ENCODE peak calls at places on chromosome 16, in six cellular contexts. M is heart left ventricle, H is Peyer's patch, J is NB4, I is esophagus squamous epithelium, Y is adrenal gland. P is an unnamed sample.

GRCh38 chr16:68298907-68299515 is 11.7 kb downstream of the SLC7A6OS start:
- DNase-seq in H (no peak), I (no peak), M (peak; percentile 79), J (no peak), Y (peak; percentile 91), P (peak; percentile 70)

GRCh38 chr16:74296120-74296464 is 522 bp upstream of the PSMD7 start:
- DNase-seq in Y (no peak), I (no peak), M (no peak), H (no peak), J (peak; percentile 74), P (no peak)

GRCh38 chr16:81242977-81243618 is 4.6 kb downstream of the BCO1 start:
- DNase-seq in J (no peak), H (no peak), M (no peak), I (no peak), Y (no peak), P (no peak)

GRCh38 chr16:30660424-30661251 is 2.4 kb downstream of the FBRS start:
- DNase-seq in H (peak; percentile 91), J (peak; percentile 64), Y (peak; percentile 28), M (no peak), I (no peak), P (no peak)

GRCh38 chr16:86494565-86495356 is 15.6 kb upstream of the FOXF1 start:
- DNase-seq in M (no peak), Y (no peak), H (no peak), J (no peak), I (no peak), P (no peak)

GRCh38 chr16:85418978-85419491 is 194.1 kb upstream of the GSE1 start:
- DNase-seq in J (no peak), H (no peak), M (no peak), Y (no peak), I (no peak), P (no peak)

GRCh38 chr16:86318119-86318518 is 192.2 kb upstream of the FOXF1 start:
- DNase-seq in Y (no peak), M (no peak), J (peak; percentile 16), I (no peak), H (peak; percentile 4), P (no peak)

GRCh38 chr16:90077757-90078593 is 844 bp upstream of the PRDM7 start:
- DNase-seq in H (peak; percentile 45), Y (no peak), I (no peak), M (no peak), J (peak; percentile 86), P (no peak)

GRCh38 chr16:23827245-23827543 is 8.6 kb upstream of the PRKCB start:
- DNase-seq in H (no peak), Y (no peak), I (no peak), M (no peak), J (peak; percentile 44), P (no peak)

GRCh38 chr16:77582956-77583355 is 139.4 kb upstream of the NUDT7 start:
- DNase-seq in H (no peak), J (no peak), Y (no peak), I (no peak), M (no peak), P (no peak)

GRCh38 chr16:85479972-85480726 is 133.0 kb upstream of the GSE1 start:
- DNase-seq in M (no peak), I (no peak), J (peak; percentile 76), H (peak; percentile 80), Y (no peak), P (no peak)

GRCh38 chr16:55271945-55272513 is 52.0 kb upstream of the IRX6 start:
- DNase-seq in J (no peak), Y (no peak), H (no peak), M (peak; percentile 45), I (no peak), P (no peak)

GRCh38 chr16:64206877-64207276 is 915.0 kb downstream of the CDH11 start:
- DNase-seq in M (no peak), I (no peak), J (no peak), Y (no peak), H (no peak), P (no peak)

GRCh38 chr16:85079785-85080602 is 32.3 kb downstream of the CIBAR2 start:
- DNase-seq in J (no peak), M (no peak), H (no peak), I (no peak), Y (peak; percentile 67), P (no peak)

GRCh38 chr16:15897834-15898254 is 9.4 kb upstream of the CEP20 start:
- DNase-seq in Y (no peak), J (peak; percentile 54), M (no peak), H (no peak), I (no peak), P (peak; percentile 14)

GRCh38 chr16:77043076-77043475 is 147.9 kb upstream of the MON1B start:
- DNase-seq in H (no peak), J (peak; percentile 43), Y (no peak), M (no peak), I (no peak), P (no peak)

GRCh38 chr16:7839568-7839967 is 506.9 kb downstream of the RBFOX1 start:
- DNase-seq in M (no peak), J (no peak), H (no peak), I (no peak), Y (no peak), P (no peak)

GRCh38 chr16:89909777-89910716 is 8.6 kb upstream of the MC1R start:
- DNase-seq in Y (peak; percentile 85), J (peak; percentile 69), M (peak; percentile 89), H (peak; percentile 85), I (no peak), P (peak; percentile 69)

GRCh38 chr16:9594961-9595360 is 503.5 kb downstream of the HAPSTR1 start:
- DNase-seq in Y (no peak), M (no peak), I (no peak), H (no peak), J (no peak), P (no peak)

GRCh38 chr16:50539822-50540710 is 8.1 kb upstream of the NKD1 start:
- DNase-seq in Y (no peak), I (no peak), H (no peak), J (peak; percentile 25), M (no peak), P (no peak)

DNA sequence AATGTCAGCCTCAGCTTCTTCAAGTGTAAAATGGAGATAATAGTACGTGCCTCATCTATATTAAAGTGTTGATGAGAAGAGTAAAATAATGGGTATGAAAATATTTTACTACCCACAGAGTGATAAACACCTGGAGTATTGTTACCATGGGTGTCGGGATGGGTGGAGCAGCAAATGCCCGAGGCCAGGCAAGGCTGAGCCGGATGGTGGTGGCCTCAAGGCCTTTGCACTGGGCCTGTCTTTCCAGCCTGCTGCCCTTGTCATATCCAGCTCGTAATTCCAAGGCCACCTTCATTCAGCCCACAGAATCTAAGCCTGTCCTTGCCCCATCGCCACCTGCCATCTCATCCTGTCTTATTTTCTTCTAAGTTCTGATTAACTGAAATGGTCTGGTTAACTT is 49.4 kb downstream of the SNX29 start:
- DNase-seq in H (no peak), Y (no peak), M (no peak), J (no peak), I (no peak), P (no peak)
- TF ChIP-seq POLR2A in H (no peak), Y (no peak), M (no peak), J (no peak), I (no peak), P (no peak)

DNA sequence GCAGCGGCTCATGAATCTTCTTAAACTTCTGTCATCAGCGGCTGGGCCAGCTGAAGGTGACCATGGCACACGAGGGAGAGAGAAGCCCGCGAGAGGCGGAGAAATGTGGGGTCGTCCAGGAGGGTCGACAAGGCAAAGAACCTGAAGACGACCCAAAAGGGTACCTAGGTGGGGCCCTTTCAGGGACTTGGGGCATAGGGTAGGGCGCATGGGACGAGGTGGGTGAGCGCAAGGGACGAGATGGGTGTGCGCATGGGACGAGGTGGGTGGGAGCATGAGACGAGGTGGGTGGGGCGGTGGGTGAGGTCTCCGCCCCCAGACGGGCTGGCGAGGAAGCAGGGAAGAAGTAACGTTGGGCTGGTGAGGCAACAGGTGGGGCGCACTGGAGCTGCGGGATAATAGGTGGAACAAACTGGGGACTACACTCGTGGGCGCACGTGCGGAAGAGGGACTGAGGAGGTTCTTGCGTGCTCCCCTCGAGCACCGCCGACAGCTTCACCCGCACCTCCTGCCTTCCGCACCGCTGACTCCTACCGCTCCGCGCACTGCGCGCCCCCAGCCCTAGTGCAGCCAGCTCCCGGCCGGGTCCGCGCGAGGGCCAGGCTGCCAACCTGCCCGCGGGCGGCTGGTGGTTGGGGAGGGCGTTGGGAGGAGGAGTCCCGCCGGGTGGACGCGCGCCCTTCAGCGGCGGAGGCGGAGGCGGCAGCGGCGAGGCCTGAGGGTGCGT is 23.2 kb upstream of the CRYM start:
- DNase-seq in Y (peak; percentile 72), J (peak; percentile 92), M (peak; percentile 64), I (no peak), H (peak; percentile 90), P (peak; percentile 88)
- TF ChIP-seq CTCF in Y (no peak), J (peak; percentile 1), M (peak; percentile 29), I (peak; percentile 35), H (peak; percentile 7), P (no peak)

DNA sequence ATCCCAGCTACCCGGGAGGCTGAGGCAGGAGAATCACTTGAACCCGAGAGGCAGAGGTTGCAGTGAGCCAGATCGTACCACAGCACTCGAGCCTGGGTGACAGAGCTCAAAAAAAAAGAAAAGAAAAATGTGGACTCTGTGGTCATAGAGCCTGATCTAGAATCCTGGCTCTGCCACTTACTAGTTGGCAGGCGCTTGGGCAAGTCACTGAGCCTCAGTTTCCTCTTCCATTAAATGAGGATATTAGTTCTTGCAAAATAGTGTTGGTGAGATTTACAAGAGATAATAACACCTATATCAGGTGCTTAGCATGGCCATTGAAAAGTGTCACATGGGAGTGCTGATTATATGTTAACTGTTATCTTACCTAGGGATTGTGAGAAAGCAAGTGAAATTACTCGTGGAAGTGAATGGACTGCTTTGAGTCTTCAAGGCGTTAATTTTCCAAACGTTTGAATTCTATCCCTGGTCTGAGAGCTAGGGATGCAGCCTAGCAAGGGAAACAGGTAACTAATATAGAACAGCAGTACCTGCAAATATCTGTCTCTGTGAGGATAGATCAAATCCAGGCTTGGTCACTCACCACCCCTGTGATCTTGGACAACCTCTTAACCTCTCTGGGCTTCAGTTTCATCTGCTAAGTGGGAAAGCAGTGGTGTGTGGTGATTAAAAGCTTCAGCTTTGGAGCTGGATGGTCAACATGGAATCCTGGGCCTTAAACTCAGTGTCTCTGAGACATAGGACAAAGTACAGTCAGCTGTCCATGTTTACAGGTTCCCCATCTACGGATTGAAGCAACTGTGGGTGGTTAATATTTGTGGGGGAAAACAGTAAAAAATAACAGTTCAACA is 953 bp upstream of the NSMCE1 start:
- DNase-seq in I (no peak), M (no peak), J (no peak), H (peak; percentile 19), Y (no peak), P (no peak)
- H3K4me3 ChIP-seq in I (peak overlapping the region; percentile 83), M (peak overlapping the region; percentile 86), J (peak overlapping the region; percentile 68), H (peak overlapping the region; percentile 73), Y (no peak overlapping the region), P (peak overlapping the region; percentile 71)

DNA sequence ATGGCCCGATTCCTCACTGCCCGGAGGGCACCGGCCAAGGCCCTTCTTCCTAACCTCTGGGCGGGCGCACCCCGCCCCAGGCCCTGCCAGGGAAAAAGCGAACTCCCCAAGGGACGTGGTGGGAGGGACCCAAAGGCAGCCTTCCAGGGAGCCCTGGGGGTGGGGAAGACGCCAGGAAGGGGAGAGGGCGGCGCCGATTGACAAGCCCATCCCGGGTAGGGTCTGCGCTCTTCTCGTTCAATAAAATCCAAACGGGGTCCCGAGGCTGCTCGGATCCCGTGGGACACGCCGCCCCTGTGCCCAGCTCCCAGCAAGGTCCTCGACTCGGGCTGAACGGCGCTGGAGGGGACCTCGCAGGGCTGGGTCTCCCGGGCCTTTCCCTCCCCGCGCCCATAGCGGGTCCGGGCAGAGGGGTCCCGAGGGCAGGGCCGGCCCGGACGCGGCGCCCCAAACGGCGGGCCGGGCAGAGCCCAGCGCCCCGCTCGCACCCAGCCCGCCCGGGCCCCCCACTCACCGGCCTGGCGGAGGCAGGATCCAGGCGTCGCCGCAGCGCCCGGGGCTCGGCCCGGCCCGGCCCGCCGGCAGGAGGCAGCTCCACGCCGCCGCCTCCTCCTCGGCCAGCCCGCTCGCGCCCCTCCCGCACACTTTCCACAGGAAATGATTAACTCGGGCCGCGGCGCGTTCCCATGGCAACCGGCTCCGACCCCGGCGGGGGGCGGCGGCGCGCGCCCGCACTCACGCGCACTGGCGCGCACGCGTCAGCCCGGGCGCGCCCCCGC is at the start of gene KIFC3:
- DNase-seq in M (peak; percentile 92), H (peak; percentile 88), I (no peak), Y (peak; percentile 83), J (peak; percentile 92), P (no peak)
- TF ChIP-seq POLR2A in M (no peak), H (no peak), I (no peak), Y (peak; percentile 47), J (peak; percentile 34), P (no peak)

P was measured in lower leg skin.